ENCODE peak calls at places on chromosomes 3 and 15, in ten cellular contexts. One of them, this sample, is unnamed.

GRCh38 chr3:11517601-11518000 is 126.1 kb downstream of the VGLL4 start:
- DNase-seq in A549: no peak
- DNase-seq in HepG2: no peak
- DNase-seq in fibroblast of the aortic adventitia: no peak
- DNase-seq in IMR-90: no peak
- DNase-seq in PC-3: no peak
- DNase-seq in NB4: no peak
- DNase-seq in OCI-LY7: no peak
- DNase-seq in AG09309: no peak
- DNase-seq in CD8-positive, alpha-beta T cell: no peak
- DNase-seq in this sample: no peak

GRCh38 chr3:126439968-126440708 is 35.6 kb downstream of the ZXDC start:
- DNase-seq in A549: no peak
- DNase-seq in HepG2: no peak
- DNase-seq in fibroblast of the aortic adventitia: no peak
- DNase-seq in IMR-90: no peak
- DNase-seq in PC-3: no peak
- DNase-seq in NB4: no peak
- DNase-seq in OCI-LY7: no peak
- DNase-seq in AG09309: no peak
- DNase-seq in CD8-positive, alpha-beta T cell: no peak
- DNase-seq in this sample: no peak

GRCh38 chr3:70531063-70531657 is 218.7 kb upstream of the MDFIC2 start:
- DNase-seq in A549: peak; percentile 42
- DNase-seq in HepG2: peak; percentile 4
- DNase-seq in fibroblast of the aortic adventitia: peak; percentile 63
- DNase-seq in IMR-90: peak; percentile 57
- DNase-seq in PC-3: peak; percentile 26
- DNase-seq in NB4: peak; percentile 18
- DNase-seq in OCI-LY7: peak; percentile 14
- DNase-seq in AG09309: no peak
- DNase-seq in CD8-positive, alpha-beta T cell: no peak
- DNase-seq in this sample: peak; percentile 7

GRCh38 chr15:87477759-87478687 is 778.5 kb downstream of the NTRK3 start:
- DNase-seq in A549: peak; percentile 66
- DNase-seq in HepG2: no peak
- DNase-seq in fibroblast of the aortic adventitia: peak; percentile 88
- DNase-seq in IMR-90: peak; percentile 49
- DNase-seq in PC-3: peak; percentile 49
- DNase-seq in NB4: peak; percentile 18
- DNase-seq in OCI-LY7: no peak
- DNase-seq in AG09309: peak; percentile 16
- DNase-seq in CD8-positive, alpha-beta T cell: no peak
- DNase-seq in this sample: peak; percentile 1

GRCh38 chr3:108088697-108089096 is 2.1 kb downstream of the CD47 start:
- DNase-seq in A549: no peak
- DNase-seq in HepG2: no peak
- DNase-seq in fibroblast of the aortic adventitia: peak; percentile 34
- DNase-seq in IMR-90: peak; percentile 16
- DNase-seq in PC-3: peak; percentile 32
- DNase-seq in NB4: peak; percentile 53
- DNase-seq in OCI-LY7: peak; percentile 41
- DNase-seq in AG09309: no peak
- DNase-seq in CD8-positive, alpha-beta T cell: no peak
- DNase-seq in this sample: no peak

GRCh38 chr3:151890721-151891141 is 17.3 kb downstream of the SUCNR1 start:
- DNase-seq in A549: peak; percentile 46
- DNase-seq in HepG2: no peak
- DNase-seq in fibroblast of the aortic adventitia: no peak
- DNase-seq in IMR-90: no peak
- DNase-seq in PC-3: peak; percentile 92
- DNase-seq in NB4: peak; percentile 84
- DNase-seq in OCI-LY7: peak; percentile 9
- DNase-seq in AG09309: no peak
- DNase-seq in CD8-positive, alpha-beta T cell: no peak
- DNase-seq in this sample: no peak

GRCh38 chr15:73632670-73633058 is 525 bp downstream of the NPTN start:
- DNase-seq in A549: no peak
- DNase-seq in HepG2: no peak
- DNase-seq in fibroblast of the aortic adventitia: no peak
- DNase-seq in IMR-90: no peak
- DNase-seq in PC-3: no peak
- DNase-seq in NB4: peak; percentile 24
- DNase-seq in OCI-LY7: peak; percentile 40
- DNase-seq in AG09309: no peak
- DNase-seq in CD8-positive, alpha-beta T cell: no peak
- DNase-seq in this sample: no peak

GRCh38 chr3:157201648-157202278 is 41.8 kb upstream of the CCNL1 start:
- DNase-seq in A549: peak; percentile 33
- DNase-seq in HepG2: peak; percentile 29
- DNase-seq in fibroblast of the aortic adventitia: peak; percentile 76
- DNase-seq in IMR-90: peak; percentile 40
- DNase-seq in PC-3: peak; percentile 70
- DNase-seq in NB4: peak; percentile 63
- DNase-seq in OCI-LY7: peak; percentile 60
- DNase-seq in AG09309: peak; percentile 17
- DNase-seq in CD8-positive, alpha-beta T cell: no peak
- DNase-seq in this sample: peak; percentile 68

GRCh38 chr3:120646771-120647449 is 35.1 kb downstream of the HGD start:
- DNase-seq in A549: no peak
- DNase-seq in HepG2: no peak
- DNase-seq in fibroblast of the aortic adventitia: peak; percentile 65
- DNase-seq in IMR-90: no peak
- DNase-seq in PC-3: no peak
- DNase-seq in NB4: no peak
- DNase-seq in OCI-LY7: no peak
- DNase-seq in AG09309: no peak
- DNase-seq in CD8-positive, alpha-beta T cell: no peak
- DNase-seq in this sample: no peak

GRCh38 chr3:120641696-120642246 is 40.3 kb downstream of the HGD start:
- DNase-seq in A549: no peak
- DNase-seq in HepG2: no peak
- DNase-seq in fibroblast of the aortic adventitia: no peak
- DNase-seq in IMR-90: no peak
- DNase-seq in PC-3: no peak
- DNase-seq in NB4: peak; percentile 50
- DNase-seq in OCI-LY7: no peak
- DNase-seq in AG09309: no peak
- DNase-seq in CD8-positive, alpha-beta T cell: no peak
- DNase-seq in this sample: no peak

GRCh38 chr3:120645083-120645800 is 36.8 kb downstream of the HGD start:
- DNase-seq in A549: no peak
- DNase-seq in HepG2: no peak
- DNase-seq in fibroblast of the aortic adventitia: no peak
- DNase-seq in IMR-90: peak; percentile 22
- DNase-seq in PC-3: no peak
- DNase-seq in NB4: peak; percentile 43
- DNase-seq in OCI-LY7: no peak
- DNase-seq in AG09309: no peak
- DNase-seq in CD8-positive, alpha-beta T cell: no peak
- DNase-seq in this sample: no peak

GRCh38 chr3:120640231-120640630 is 41.8 kb downstream of the HGD start:
- DNase-seq in A549: no peak
- DNase-seq in HepG2: no peak
- DNase-seq in fibroblast of the aortic adventitia: no peak
- DNase-seq in IMR-90: no peak
- DNase-seq in PC-3: no peak
- DNase-seq in NB4: no peak
- DNase-seq in OCI-LY7: no peak
- DNase-seq in AG09309: no peak
- DNase-seq in CD8-positive, alpha-beta T cell: no peak
- DNase-seq in this sample: no peak

DNA sequence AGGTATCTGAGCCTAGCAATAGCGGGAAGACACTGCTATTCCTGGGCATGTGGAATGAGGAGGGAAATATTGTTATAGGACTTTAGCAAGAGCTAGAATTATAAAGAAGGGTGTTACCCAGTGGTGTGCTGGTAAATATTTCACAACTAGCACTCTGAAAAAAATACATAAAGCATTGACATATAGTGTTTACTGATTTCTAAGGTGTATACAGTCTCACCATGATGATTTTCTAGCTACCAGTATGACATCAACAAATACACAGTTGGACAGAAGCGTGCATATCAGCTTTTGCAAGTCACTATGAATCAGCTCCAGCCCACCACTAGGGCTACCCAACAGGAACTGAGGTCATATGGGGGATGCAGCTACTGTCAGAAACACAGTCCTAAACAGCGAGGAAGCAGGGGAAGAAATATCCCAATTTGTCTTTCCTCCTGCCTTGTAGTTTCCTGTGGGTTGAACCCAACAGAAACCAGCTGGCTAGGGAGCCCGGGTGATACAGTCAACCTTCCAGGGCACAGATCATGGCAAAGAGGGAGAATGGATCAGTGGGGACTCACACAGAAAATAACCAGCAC is 39.6 kb downstream of the HGD start:
- DNase-seq in A549: peak; percentile 85
- DNase-seq in HepG2: no peak
- DNase-seq in fibroblast of the aortic adventitia: peak; percentile 52
- DNase-seq in IMR-90: peak; percentile 90
- DNase-seq in PC-3: no peak
- DNase-seq in NB4: peak; percentile 94
- DNase-seq in OCI-LY7: no peak
- DNase-seq in AG09309: peak; percentile 18
- DNase-seq in CD8-positive, alpha-beta T cell: no peak
- DNase-seq in this sample: peak; percentile 6
- TF ChIP-seq CTCF in A549: no peak
- TF ChIP-seq CTCF in HepG2: no peak
- TF ChIP-seq CTCF in fibroblast of the aortic adventitia: peak; percentile 19
- TF ChIP-seq CTCF in IMR-90: peak; percentile 7
- TF ChIP-seq CTCF in PC-3: no peak
- TF ChIP-seq CTCF in NB4: peak; percentile 16
- TF ChIP-seq CTCF in OCI-LY7: no peak
- TF ChIP-seq CTCF in AG09309: no peak
- TF ChIP-seq CTCF in CD8-positive, alpha-beta T cell: no peak
- TF ChIP-seq CTCF in this sample: no peak

DNA sequence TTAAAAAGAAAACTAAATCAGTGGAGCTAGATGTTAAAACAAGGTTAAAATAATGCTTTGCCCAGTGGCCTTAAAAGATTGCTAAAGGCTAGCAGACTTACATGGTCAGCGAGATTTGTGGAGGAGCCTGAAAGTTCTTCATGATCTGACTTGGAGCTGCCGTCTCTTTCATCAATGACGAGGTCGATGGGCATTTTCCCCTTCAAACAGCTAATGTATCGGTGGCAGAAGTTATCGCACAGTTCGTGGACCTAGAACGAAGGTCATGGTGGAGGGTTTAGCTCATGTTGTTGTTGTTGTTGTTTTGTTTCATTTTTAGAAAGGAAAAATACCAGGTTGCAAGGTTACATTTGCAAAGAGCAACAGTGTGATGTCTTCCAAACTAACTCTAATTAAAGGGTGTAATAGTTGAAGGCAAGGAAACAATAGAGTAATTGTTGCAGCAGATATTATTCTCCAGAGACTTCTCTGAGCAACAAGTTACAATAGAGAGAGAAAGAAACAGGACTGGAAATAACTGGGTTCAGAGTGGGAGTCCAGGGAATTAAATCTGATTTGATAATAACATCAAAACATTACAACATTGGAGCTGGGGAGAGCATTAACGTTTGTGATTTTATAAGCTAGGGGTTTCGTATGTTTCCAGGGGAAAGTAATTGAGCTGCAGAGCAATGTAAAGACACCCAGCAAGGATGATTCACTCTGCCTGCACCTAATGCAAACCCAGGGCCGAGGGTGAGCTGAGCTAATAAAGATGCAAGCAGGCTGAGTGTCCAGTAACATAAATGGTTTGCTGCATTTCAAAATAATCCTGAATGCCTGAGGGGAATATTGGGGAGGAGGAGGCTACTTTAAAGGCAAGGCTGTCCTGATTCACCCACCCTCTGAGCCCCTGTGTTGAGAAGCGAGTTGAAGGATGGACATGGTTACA is 6.6 kb downstream of the MEIS2 start:
- DNase-seq in A549: no peak
- DNase-seq in HepG2: no peak
- DNase-seq in fibroblast of the aortic adventitia: peak; percentile 81
- DNase-seq in IMR-90: peak; percentile 69
- DNase-seq in PC-3: peak; percentile 76
- DNase-seq in NB4: no peak
- DNase-seq in OCI-LY7: no peak
- DNase-seq in AG09309: no peak
- DNase-seq in CD8-positive, alpha-beta T cell: no peak
- DNase-seq in this sample: peak; percentile 64
- H3K4me3 ChIP-seq in A549: no peak overlapping the region
- H3K4me3 ChIP-seq in HepG2: no peak overlapping the region
- H3K4me3 ChIP-seq in fibroblast of the aortic adventitia: peak overlapping the region; percentile 94
- H3K4me3 ChIP-seq in IMR-90: no peak overlapping the region
- H3K4me3 ChIP-seq in PC-3: no peak overlapping the region
- H3K4me3 ChIP-seq in NB4: no peak overlapping the region
- H3K4me3 ChIP-seq in OCI-LY7: no peak overlapping the region
- H3K4me3 ChIP-seq in AG09309: no peak overlapping the region
- H3K4me3 ChIP-seq in CD8-positive, alpha-beta T cell: no peak overlapping the region
- H3K4me3 ChIP-seq in this sample: peak overlapping the region; percentile 31

GRCh38 chr3:39150803-39151631 is 2.4 kb downstream of the CSRNP1 start:
- DNase-seq in A549: peak; percentile 88
- DNase-seq in HepG2: peak; percentile 33
- DNase-seq in fibroblast of the aortic adventitia: peak; percentile 98
- DNase-seq in IMR-90: peak; percentile 97
- DNase-seq in PC-3: peak; percentile 93
- DNase-seq in NB4: peak; percentile 53
- DNase-seq in OCI-LY7: no peak
- DNase-seq in AG09309: peak; percentile 78
- DNase-seq in CD8-positive, alpha-beta T cell: no peak
- DNase-seq in this sample: peak; percentile 89

GRCh38 chr3:39148116-39149058 is 5.0 kb downstream of the CSRNP1 start:
- DNase-seq in A549: no peak
- DNase-seq in HepG2: no peak
- DNase-seq in fibroblast of the aortic adventitia: no peak
- DNase-seq in IMR-90: peak; percentile 75
- DNase-seq in PC-3: no peak
- DNase-seq in NB4: peak; percentile 74
- DNase-seq in OCI-LY7: peak; percentile 73
- DNase-seq in AG09309: no peak
- DNase-seq in CD8-positive, alpha-beta T cell: no peak
- DNase-seq in this sample: no peak

GRCh38 chr3:39149059-39149455 is 4.3 kb downstream of the CSRNP1 start:
- DNase-seq in A549: no peak
- DNase-seq in HepG2: no peak
- DNase-seq in fibroblast of the aortic adventitia: no peak
- DNase-seq in IMR-90: no peak
- DNase-seq in PC-3: no peak
- DNase-seq in NB4: no peak
- DNase-seq in OCI-LY7: peak; percentile 59
- DNase-seq in AG09309: no peak
- DNase-seq in CD8-positive, alpha-beta T cell: no peak
- DNase-seq in this sample: no peak

GRCh38 chr3:39149498-39150169 is 3.8 kb downstream of the CSRNP1 start:
- DNase-seq in A549: no peak
- DNase-seq in HepG2: no peak
- DNase-seq in fibroblast of the aortic adventitia: no peak
- DNase-seq in IMR-90: no peak
- DNase-seq in PC-3: peak; percentile 39
- DNase-seq in NB4: no peak
- DNase-seq in OCI-LY7: no peak
- DNase-seq in AG09309: no peak
- DNase-seq in CD8-positive, alpha-beta T cell: no peak
- DNase-seq in this sample: no peak

GRCh38 chr3:39150170-39150802 is 3.1 kb downstream of the CSRNP1 start:
- DNase-seq in A549: no peak
- DNase-seq in HepG2: no peak
- DNase-seq in fibroblast of the aortic adventitia: no peak
- DNase-seq in IMR-90: no peak
- DNase-seq in PC-3: no peak
- DNase-seq in NB4: no peak
- DNase-seq in OCI-LY7: no peak
- DNase-seq in AG09309: no peak
- DNase-seq in CD8-positive, alpha-beta T cell: no peak
- DNase-seq in this sample: no peak
- TF ChIP-seq CTCF in A549: no peak
- TF ChIP-seq CTCF in HepG2: no peak
- TF ChIP-seq CTCF in fibroblast of the aortic adventitia: peak; percentile 35
- TF ChIP-seq CTCF in IMR-90: no peak
- TF ChIP-seq CTCF in PC-3: no peak
- TF ChIP-seq CTCF in NB4: no peak
- TF ChIP-seq CTCF in OCI-LY7: peak; percentile 37
- TF ChIP-seq CTCF in AG09309: no peak
- TF ChIP-seq CTCF in CD8-positive, alpha-beta T cell: no peak
- TF ChIP-seq CTCF in this sample: no peak

GRCh38 chr15:76012021-76012551 is at the start of gene NRG4:
- DNase-seq in A549: peak; percentile 71
- DNase-seq in HepG2: no peak
- DNase-seq in fibroblast of the aortic adventitia: peak; percentile 17
- DNase-seq in IMR-90: peak; percentile 6
- DNase-seq in PC-3: peak; percentile 20
- DNase-seq in NB4: peak; percentile 59
- DNase-seq in OCI-LY7: no peak
- DNase-seq in AG09309: no peak
- DNase-seq in CD8-positive, alpha-beta T cell: no peak
- DNase-seq in this sample: peak; percentile 7
- H3K4me3 ChIP-seq in A549: peak within 1 kb of the TSS; percentile 33
- H3K4me3 ChIP-seq in HepG2: no peak within 1 kb of the TSS
- H3K4me3 ChIP-seq in fibroblast of the aortic adventitia: peak within 1 kb of the TSS; percentile 29
- H3K4me3 ChIP-seq in IMR-90: peak within 1 kb of the TSS; percentile 27
- H3K4me3 ChIP-seq in PC-3: peak within 1 kb of the TSS; percentile 71
- H3K4me3 ChIP-seq in NB4: peak within 1 kb of the TSS; percentile 67
- H3K4me3 ChIP-seq in OCI-LY7: no peak within 1 kb of the TSS
- H3K4me3 ChIP-seq in AG09309: no peak within 1 kb of the TSS
- H3K4me3 ChIP-seq in CD8-positive, alpha-beta T cell: no peak within 1 kb of the TSS
- H3K4me3 ChIP-seq in this sample: no peak within 1 kb of the TSS